ENCODE peak calls at places on chromosomes 6 and 20, in seven cellular contexts. I is heart right ventricle, Y is foreskin fibroblast, W is AG10803, F is cardiac muscle cell, R is H7, P is right cardiac atrium. O is an unnamed sample.

GRCh38 chr6:162140453-162140852 is 587.1 kb downstream of the PRKN start:
- DNase-seq in F (no peak), P (no peak), Y (no peak), R (no peak), W (no peak), I (no peak), O (no peak)

GRCh38 chr6:39029156-39030011 is 19.2 kb upstream of the GLP1R start:
- DNase-seq in W (no peak), P (no peak), R (peak), I (peak), Y (no peak), F (peak), O (no peak)

GRCh38 chr6:70601014-70601413 is 34.3 kb downstream of the SDHAF4 start:
- DNase-seq in Y (no peak), W (no peak), I (no peak), P (no peak), R (peak), F (no peak), O (no peak)

GRCh38 chr6:19033683-19034082 is 646.5 kb downstream of the RNF144B start:
- DNase-seq in P (no peak), W (no peak), R (no peak), F (no peak), I (no peak), Y (no peak), O (no peak)

GRCh38 chr20:1383621-1384404 is 9.0 kb downstream of the FKBP1A start:
- DNase-seq in R (no peak), Y (no peak), W (no peak), I (no peak), P (no peak), F (no peak), O (no peak)

GRCh38 chr6:74369556-74369993 is 673.6 kb downstream of the CD109 start:
- DNase-seq in P (no peak), I (no peak), Y (peak), F (no peak), R (no peak), W (peak), O (peak)

GRCh38 chr6:24140572-24140971 is 14.6 kb downstream of the NRSN1 start:
- DNase-seq in P (peak), I (peak), W (no peak), F (no peak), R (no peak), Y (no peak), O (no peak)

GRCh38 chr6:25233226-25233625 is 45.9 kb upstream of the CARMIL1 start:
- DNase-seq in F (no peak), R (no peak), Y (peak), I (no peak), P (no peak), W (peak), O (no peak)

GRCh38 chr6:7108964-7109836 is 1.4 kb downstream of the RREB1 start:
- DNase-seq in W (peak), R (peak), I (peak), F (peak), P (peak), Y (peak), O (no peak)

GRCh38 chr6:105794263-105794662 is 291.9 kb upstream of the PRDM1 start:
- DNase-seq in W (peak), R (peak), I (peak), P (peak), F (peak), Y (peak), O (no peak)

GRCh38 chr6:166026586-166027126 is 141.0 kb downstream of the TBXT start:
- DNase-seq in W (no peak), R (no peak), F (no peak), I (peak), P (peak), Y (no peak), O (no peak)

GRCh38 chr6:166007349-166008263 is 160.0 kb downstream of the TBXT start:
- DNase-seq in Y (peak), P (peak), F (peak), R (peak), I (peak), W (peak), O (peak)

GRCh38 chr6:154041001-154041400 is 2.0 kb downstream of the OPRM1 start:
- DNase-seq in F (no peak), P (no peak), R (no peak), W (no peak), Y (no peak), I (no peak), O (no peak)

GRCh38 chr6:159769470-159769869 is 7.6 kb downstream of the ACAT2 start:
- DNase-seq in P (no peak), I (no peak), W (no peak), Y (no peak), F (no peak), R (no peak), O (no peak)

GRCh38 chr6:158149641-158150040 is 18.4 kb downstream of the SERAC1 start:
- DNase-seq in F (no peak), W (peak), R (no peak), I (no peak), Y (peak), P (no peak), O (peak)

GRCh38 chr6:36028088-36028886 is 679 bp downstream of the MAPK14 start:
- DNase-seq in F (peak), W (no peak), R (peak), I (peak), P (peak), Y (peak), O (no peak)

GRCh38 chr6:41636803-41637178 is 1.5 kb upstream of the MDFI start:
- DNase-seq in Y (no peak), R (peak), I (no peak), P (peak), F (no peak), W (no peak), O (no peak)

GRCh38 chr6:35354361-35355135 is 12.2 kb downstream of the PPARD start:
- DNase-seq in P (no peak), R (no peak), F (no peak), I (no peak), Y (peak), W (no peak), O (no peak)

GRCh38 chr6:17907467-17908229 is 79.8 kb downstream of the KIF13A start:
- DNase-seq in W (peak), I (peak), Y (peak), F (no peak), P (peak), R (no peak), O (peak)

GRCh38 chr6:21953831-21954801 is 342.7 kb downstream of the PRL start:
- DNase-seq in Y (peak), P (peak), W (peak), F (peak), R (no peak), I (no peak), O (peak)

GRCh38 chr6:37052027-37052628 is 46.7 kb downstream of the FGD2 start:
- DNase-seq in Y (no peak), P (no peak), I (no peak), F (no peak), R (peak), W (no peak), O (no peak)

GRCh38 chr6:108293527-108294296 is 1.1 kb upstream of the AFG1L start:
- DNase-seq in F (no peak), W (no peak), I (no peak), R (no peak), Y (no peak), P (no peak), O (no peak)

GRCh38 chr20:34925981-34926380 is 29.6 kb downstream of the GSS start:
- DNase-seq in R (no peak), F (no peak), W (no peak), I (no peak), Y (no peak), P (no peak), O (no peak)

GRCh38 chr20:21706345-21707195 is 1.1 kb downstream of the PAX1 start:
- DNase-seq in R (peak), I (no peak), W (no peak), Y (no peak), F (no peak), P (no peak), O (no peak)

GRCh38 chr20:40562031-40562430 is 127.0 kb downstream of the MAFB start:
- DNase-seq in I (no peak), R (peak), P (no peak), W (peak), F (no peak), Y (no peak), O (no peak)

GRCh38 chr6:36911946-36912555 is 26.3 kb downstream of the C6orf89 start:
- DNase-seq in F (no peak), R (no peak), I (no peak), Y (peak), W (no peak), P (no peak), O (no peak)

GRCh38 chr20:8438748-8439147 is 306.7 kb downstream of the PLCB1 start:
- DNase-seq in F (no peak), W (no peak), I (no peak), Y (no peak), P (no peak), R (no peak), O (no peak)

GRCh38 chr20:64115171-64115911 is 8.0 kb upstream of the NPBWR2 start:
- DNase-seq in Y (no peak), P (peak), I (no peak), F (no peak), W (no peak), R (no peak), O (no peak)

GRCh38 chr6:37473364-37474095 is 26.2 kb downstream of the CCDC167 start:
- DNase-seq in I (peak), Y (peak), R (no peak), F (no peak), W (no peak), P (peak), O (no peak)

GRCh38 chr20:13587370-13587769 is 51.4 kb downstream of the TASP1 start:
- DNase-seq in I (no peak), Y (no peak), F (no peak), R (no peak), P (no peak), W (no peak), O (no peak)

GRCh38 chr6:79421707-79422484 is 115.3 kb downstream of the LCA5 start:
- DNase-seq in R (no peak), P (no peak), W (peak), F (peak), Y (peak), I (no peak), O (peak)

GRCh38 chr6:167013946-167014345 is 14.7 kb downstream of the CEP43 start:
- DNase-seq in I (no peak), Y (no peak), F (no peak), P (no peak), R (no peak), W (no peak), O (no peak)

GRCh38 chr6:32070814-32071466 is 32.7 kb downstream of the CYP21A2 start:
- DNase-seq in Y (no peak), W (no peak), F (no peak), P (peak), I (peak), R (peak), O (no peak)

GRCh38 chr6:117545161-117545595 is 57.1 kb downstream of the GOPC start:
- DNase-seq in Y (no peak), R (no peak), P (no peak), I (no peak), F (no peak), W (no peak), O (no peak)

GRCh38 chr6:45424628-45424955 is 46.9 kb upstream of the SUPT3H start:
- DNase-seq in I (no peak), P (no peak), R (no peak), F (no peak), Y (no peak), W (no peak), O (no peak)
- H3K4me3 ChIP-seq in I (no peak), P (no peak), R (no peak), F (no peak), Y (peak), W (peak), O (peak)

GRCh38 chr6:136014454-136015421 is 163.2 kb downstream of the PDE7B start:
- DNase-seq in R (no peak), I (no peak), F (no peak), Y (peak), W (peak), P (peak), O (peak)

GRCh38 chr6:136012198-136012884 is 160.8 kb downstream of the PDE7B start:
- DNase-seq in R (no peak), F (peak), Y (peak), W (peak), I (no peak), P (no peak), O (peak)

GRCh38 chr6:136012948-136013347 is 161.4 kb downstream of the PDE7B start:
- DNase-seq in Y (no peak), R (no peak), F (no peak), W (peak), P (no peak), I (no peak), O (no peak)

GRCh38 chr6:136016228-136017225 is 165.0 kb downstream of the PDE7B start:
- DNase-seq in F (no peak), Y (peak), P (no peak), I (no peak), W (no peak), R (no peak), O (no peak)

DNA sequence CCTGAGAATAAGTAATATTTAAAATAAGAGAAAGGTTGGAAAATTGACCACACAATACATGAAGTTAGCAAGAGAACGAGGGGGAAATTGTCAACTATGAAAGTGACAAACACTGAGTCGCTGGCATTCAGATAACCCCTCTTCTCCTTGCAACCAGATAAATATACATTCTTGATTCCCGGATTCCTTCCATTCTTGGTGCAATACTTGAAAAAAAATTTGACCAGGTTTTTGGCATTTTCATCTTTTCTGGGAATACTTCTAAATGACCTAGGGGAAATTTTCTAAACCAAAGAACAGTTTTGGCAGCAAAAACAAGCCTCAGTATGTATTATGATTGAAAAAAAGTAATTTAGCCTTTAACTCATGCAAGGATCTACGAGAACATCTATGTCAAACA is 164.0 kb downstream of the PDE7B start:
- DNase-seq in Y (no peak), I (no peak), F (no peak), R (no peak), P (no peak), W (peak), O (no peak)
- H3K4me3 ChIP-seq in Y (no peak), I (no peak), F (no peak), R (no peak), P (no peak), W (no peak), O (no peak)

GRCh38 chr6:121723623-121724022 is 288.2 kb downstream of the GJA1 start:
- DNase-seq in F (no peak), W (no peak), Y (no peak), I (no peak), P (no peak), R (no peak), O (no peak)
- H3K4me3 ChIP-seq in F (no peak), W (no peak), Y (no peak), I (no peak), P (no peak), R (no peak), O (no peak)

GRCh38 chr20:53829706-53830521 is 236.3 kb upstream of the ZNF217 start:
- DNase-seq in R (no peak), P (no peak), I (no peak), W (peak), F (no peak), Y (peak), O (peak)
- H3K4me3 ChIP-seq in R (no peak), P (peak), I (no peak), W (peak), F (no peak), Y (peak), O (peak)

DNA sequence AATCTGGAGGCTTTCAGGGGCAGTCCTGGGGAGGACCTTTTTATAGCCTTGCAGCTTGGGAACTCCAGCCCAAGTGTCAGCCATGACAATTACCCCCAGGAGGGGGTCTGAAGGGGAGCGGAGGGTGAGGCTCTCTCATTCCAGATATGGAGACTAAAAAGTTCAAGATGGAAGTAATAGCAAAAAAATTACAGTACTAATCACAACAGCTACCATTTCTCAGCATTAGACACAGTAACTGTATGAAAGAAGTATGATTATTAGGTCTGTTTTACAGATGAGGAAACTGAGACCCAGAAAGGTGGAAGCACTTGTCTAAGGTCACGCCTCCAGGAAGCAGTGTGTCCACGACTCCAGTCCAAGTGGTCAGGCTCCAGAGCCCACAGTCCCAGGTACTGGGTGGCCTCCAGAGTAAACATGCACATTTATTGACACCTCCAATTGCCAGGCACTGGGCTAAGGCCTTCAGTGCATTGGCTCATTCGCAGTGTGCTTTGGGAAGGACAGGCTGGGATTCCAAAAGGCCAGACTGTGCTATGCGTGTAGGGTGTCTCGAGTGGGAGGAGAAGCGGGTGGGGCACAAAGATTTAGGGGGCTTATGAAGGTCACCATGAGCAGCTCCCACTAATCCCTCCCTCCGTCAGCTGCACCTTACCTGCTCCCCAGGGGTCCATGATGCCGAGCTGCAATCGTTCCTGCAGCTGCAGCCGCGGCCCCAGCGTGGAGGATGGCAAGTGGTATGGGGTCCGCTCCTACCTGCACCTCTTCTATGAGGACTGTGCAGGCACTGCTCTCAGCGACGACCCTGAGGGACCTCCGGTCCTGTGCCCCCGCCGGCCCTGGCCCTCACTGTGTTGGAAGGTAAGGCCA is 2.3 kb downstream of the NRSN2 start:
- DNase-seq in W (no peak), R (no peak), Y (no peak), F (no peak), P (no peak), I (no peak), O (no peak)
- H3K4me3 ChIP-seq in W (no peak), R (no peak), Y (peak), F (peak), P (no peak), I (no peak), O (no peak)

GRCh38 chr6:29628419-29629281 is 4.3 kb downstream of the GABBR1 start:
- DNase-seq in P (peak), W (peak), F (peak), R (peak), I (peak), Y (peak), O (peak)

GRCh38 chr6:29629571-29629970 is 3.4 kb downstream of the GABBR1 start:
- DNase-seq in R (no peak), W (no peak), F (no peak), P (no peak), I (no peak), Y (peak), O (no peak)

GRCh38 chr6:29625337-29625930 is 7.5 kb downstream of the GABBR1 start:
- DNase-seq in W (no peak), Y (no peak), R (no peak), F (no peak), I (no peak), P (no peak), O (no peak)

GRCh38 chr6:29627762-29628418 is 5.1 kb downstream of the GABBR1 start:
- DNase-seq in F (peak), I (peak), W (peak), Y (peak), P (peak), R (peak), O (peak)

DNA sequence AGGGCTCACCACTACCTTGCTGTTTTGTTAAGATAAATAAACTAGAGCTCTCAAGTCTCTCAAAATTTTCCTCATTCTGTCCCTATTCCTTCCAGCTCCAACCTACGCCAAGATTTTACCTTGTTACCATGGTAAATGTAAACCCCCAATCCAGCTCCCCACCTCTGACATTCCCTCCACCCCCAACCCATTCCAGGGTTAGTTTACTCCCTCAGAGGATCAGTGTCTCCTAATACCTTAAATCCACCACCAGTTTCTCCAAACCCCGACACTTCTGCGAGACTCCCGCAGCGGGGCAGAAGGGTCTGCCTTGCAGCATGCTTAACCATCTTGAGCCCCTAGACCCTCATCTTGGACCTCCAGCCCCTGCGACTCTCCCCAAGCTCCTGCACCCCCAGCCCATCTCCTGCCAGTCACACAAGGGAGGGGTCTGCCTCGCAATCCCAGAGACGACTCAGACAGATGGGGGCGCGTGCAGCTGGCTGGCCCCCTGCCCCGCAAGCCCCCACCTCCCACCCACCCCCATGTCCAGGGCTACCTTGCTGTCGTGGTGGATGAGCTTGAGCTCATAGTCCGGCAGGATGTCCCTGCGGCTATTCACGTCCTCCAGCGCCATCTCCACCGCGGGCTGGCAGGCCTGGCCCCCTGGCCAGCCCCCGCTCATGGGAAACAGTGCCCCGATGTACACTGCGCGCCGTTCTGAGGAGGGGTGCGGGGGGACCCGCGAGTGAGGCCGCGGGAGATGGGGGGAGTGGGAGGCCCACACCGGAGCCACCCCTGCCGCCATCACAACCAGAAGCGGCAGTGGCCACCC is 5.8 kb downstream of the GABBR1 start:
- DNase-seq in F (peak), P (peak), Y (peak), W (no peak), R (peak), I (no peak), O (no peak)
- H3K4me3 ChIP-seq in F (peak), P (peak), Y (peak), W (peak), R (peak), I (peak), O (peak)

GRCh38 chr20:44187763-44188709 is 1.0 kb upstream of the JPH2 start:
- DNase-seq in F (peak), P (no peak), Y (peak), R (peak), I (no peak), W (peak), O (no peak)
- H3K4me3 ChIP-seq in F (peak), P (no peak), Y (peak), R (peak), I (peak), W (peak), O (peak)

DNA sequence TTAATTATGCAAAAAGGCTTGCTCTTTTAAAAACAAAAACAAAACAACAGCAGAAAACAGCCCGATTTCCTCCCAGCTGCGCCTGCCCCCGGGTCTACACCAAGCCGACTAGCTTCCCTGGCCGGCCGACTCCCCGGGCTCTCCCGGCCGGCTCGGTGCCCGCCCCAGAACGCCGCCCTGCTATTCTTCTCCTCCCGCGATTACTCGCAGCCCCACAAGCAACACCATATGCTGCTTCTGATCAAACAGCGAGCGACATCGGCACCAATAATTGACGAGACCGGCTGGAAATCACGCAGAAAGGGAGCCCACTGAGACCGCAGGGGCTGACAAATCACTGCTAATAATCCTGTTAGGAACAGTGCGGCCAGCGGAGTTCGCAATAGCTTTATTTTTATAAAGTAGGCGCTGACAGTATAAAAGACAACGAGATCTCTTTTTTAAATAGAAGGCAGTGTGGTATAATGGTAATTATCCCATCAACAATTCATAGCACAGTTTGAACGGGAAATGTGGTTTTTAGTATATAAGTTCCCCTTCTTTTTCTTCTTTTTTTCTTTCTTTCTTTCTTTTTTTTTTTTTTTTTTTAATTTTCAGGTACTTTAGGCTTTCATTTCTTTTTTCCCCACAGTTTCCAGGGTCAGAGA is 3.3 kb downstream of the SIM1 start:
- DNase-seq in R (peak), W (peak), P (no peak), I (no peak), F (no peak), Y (peak), O (no peak)
- H3K4me3 ChIP-seq in R (peak), W (peak), P (no peak), I (no peak), F (no peak), Y (peak), O (peak)

O was measured in skeletal muscle cell.